ENCODE peak calls at places on chromosomes 7 and 10, in nine cellular contexts. I is breast epithelium, S is H1, Y is endothelial cell, M is mucosa of descending colon, X is cardiac fibroblast, N is GM12865, G is dorsolateral prefrontal cortex, B is HFF-Myc. D is an unnamed sample.

GRCh38 chr10:17349009-17349349 is 105.4 kb downstream of the ST8SIA6 start:
- DNase-seq in B (no peak), I (no peak), S (no peak), X (no peak), G (no peak), M (no peak), N (no peak), Y (no peak), D (no peak)

GRCh38 chr7:151157645-151158329 is 9.7 kb downstream of the GBX1 start:
- DNase-seq in N (no peak), B (no peak), G (no peak), M (no peak), I (no peak), Y (peak; percentile 36), S (no peak), X (peak; percentile 44), D (no peak)

GRCh38 chr7:27606270-27607209 is 56.1 kb downstream of the HIBADH start:
- DNase-seq in X (peak; percentile 68), G (no peak), Y (no peak), N (no peak), B (peak; percentile 67), S (no peak), M (no peak), I (no peak), D (no peak)

GRCh38 chr10:53109320-53109719 is 336.7 kb upstream of the MBL2 start:
- DNase-seq in I (no peak), G (no peak), N (no peak), M (no peak), B (no peak), S (no peak), Y (no peak), X (no peak), D (no peak)

GRCh38 chr10:103919648-103920025 is 1.7 kb upstream of the STN1 start:
- DNase-seq in X (no peak), B (no peak), I (no peak), S (no peak), M (no peak), Y (no peak), N (no peak), G (no peak), D (no peak)

GRCh38 chr7:87505557-87506242 is 30.2 kb upstream of the ABCB4 start:
- DNase-seq in M (no peak), N (no peak), X (no peak), S (no peak), G (no peak), B (no peak), I (no peak), Y (no peak), D (no peak)

GRCh38 chr10:47370015-47370767 is 13.9 kb downstream of the ZNF488 start:
- DNase-seq in X (no peak), S (peak; percentile 22), G (no peak), M (no peak), N (no peak), Y (peak; percentile 1), B (no peak), I (peak; percentile 27), D (no peak)

GRCh38 chr10:129792864-129793263 is 171.2 kb downstream of the EBF3 start:
- DNase-seq in S (no peak), G (no peak), B (no peak), Y (no peak), M (no peak), N (no peak), I (no peak), X (no peak), D (no peak)

GRCh38 chr7:73721237-73721848 is 1.9 kb upstream of the STX1A start:
- DNase-seq in N (no peak), G (peak; percentile 39), B (no peak), Y (no peak), S (no peak), M (peak; percentile 50), X (no peak), I (peak; percentile 85), D (no peak)

GRCh38 chr7:47326808-47327207 is 255.1 kb downstream of the TNS3 start:
- DNase-seq in G (no peak), B (no peak), X (peak; percentile 84), S (peak; percentile 45), M (peak; percentile 29), I (no peak), N (no peak), Y (no peak), D (no peak)

GRCh38 chr7:47556511-47557180 is 25.3 kb downstream of the TNS3 start:
- DNase-seq in Y (no peak), I (no peak), X (peak; percentile 36), G (no peak), B (no peak), S (no peak), N (no peak), M (no peak), D (no peak)

GRCh38 chr10:125694874-125695273 is 11.9 kb upstream of the TEX36 start:
- DNase-seq in Y (no peak), S (no peak), N (no peak), I (no peak), B (no peak), G (no peak), M (no peak), X (peak; percentile 56), D (no peak)

GRCh38 chr7:144390481-144390880 is 13.0 kb downstream of the NOBOX start:
- DNase-seq in G (no peak), I (no peak), S (peak; percentile 33), N (no peak), Y (no peak), M (no peak), B (no peak), X (no peak), D (no peak)

GRCh38 chr7:14207154-14207553 is 217.7 kb upstream of the ETV1 start:
- DNase-seq in M (no peak), N (no peak), Y (no peak), I (no peak), B (no peak), X (peak; percentile 4), G (no peak), S (no peak), D (no peak)

GRCh38 chr10:21677551-21677950 is 143.5 kb downstream of the MLLT10 start:
- DNase-seq in M (no peak), X (no peak), Y (no peak), B (no peak), G (no peak), I (no peak), N (no peak), S (no peak), D (no peak)

GRCh38 chr7:15822123-15822495 is 135.6 kb upstream of the MEOX2 start:
- DNase-seq in Y (no peak), S (no peak), N (no peak), I (no peak), M (no peak), B (no peak), X (no peak), G (no peak), D (no peak)

GRCh38 chr7:35258125-35258890 is 4.4 kb upstream of the TBX20 start:
- DNase-seq in G (no peak), N (no peak), M (no peak), S (no peak), I (no peak), Y (no peak), B (no peak), X (no peak), D (no peak)

GRCh38 chr7:121164247-121164646 is 164.6 kb upstream of the WNT16 start:
- DNase-seq in B (no peak), N (no peak), X (no peak), I (no peak), G (no peak), M (no peak), Y (no peak), S (no peak), D (no peak)

DNA sequence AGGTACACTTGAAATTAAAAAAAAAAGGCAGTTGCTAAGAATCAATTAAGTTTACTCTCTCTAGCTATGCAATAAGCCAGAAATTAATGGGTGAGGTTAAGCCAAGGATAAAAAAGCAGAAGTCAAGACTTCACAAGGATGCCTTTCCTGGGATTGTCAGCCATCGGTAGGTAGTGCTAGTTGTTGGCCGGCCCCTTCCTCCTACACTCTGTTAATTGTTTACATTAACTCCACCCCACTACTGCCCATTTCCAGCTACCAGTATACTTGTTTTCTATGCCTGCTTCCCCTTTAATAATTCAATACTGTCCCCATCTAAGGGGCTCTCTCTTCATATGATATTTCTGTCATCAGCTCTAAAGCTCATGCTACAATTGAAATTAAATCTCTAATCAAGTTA is 461.0 kb downstream of the IPMK start:
- DNase-seq in X (no peak), Y (no peak), M (no peak), B (no peak), I (no peak), N (no peak), G (no peak), S (no peak), D (no peak)
- TF ChIP-seq CTCF in X (no peak), Y (no peak), M (no peak), B (no peak), I (no peak), N (no peak), G (no peak), S (no peak), D (no peak)

DNA sequence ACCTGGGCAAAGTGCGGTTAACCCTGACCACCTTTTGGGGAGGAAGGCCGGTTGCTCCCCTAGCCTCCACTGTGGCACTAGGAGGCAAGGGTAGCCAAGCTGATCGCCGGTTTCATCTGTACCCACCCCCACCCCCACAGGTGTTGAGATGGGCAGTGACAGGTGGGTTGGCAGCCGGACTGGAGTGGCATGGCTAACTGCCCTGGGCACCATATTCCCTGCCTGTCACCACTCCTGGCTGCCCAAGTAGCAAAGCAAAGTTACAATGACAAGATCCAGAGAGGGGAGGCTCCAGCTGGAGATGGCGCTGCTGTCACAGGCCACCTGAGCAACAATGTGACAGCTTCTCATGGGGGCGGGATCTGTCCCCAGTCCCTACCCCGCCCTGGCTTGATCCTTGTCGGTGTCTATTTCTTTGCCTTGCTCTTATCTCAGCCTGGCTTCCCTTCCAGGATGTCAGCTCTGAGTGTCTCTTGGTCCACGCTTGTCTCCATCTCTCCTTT is 27.0 kb upstream of the BMS1 start:
- DNase-seq in B (no peak), S (no peak), Y (no peak), N (no peak), M (no peak), G (no peak), I (no peak), X (no peak), D (no peak)
- TF ChIP-seq CTCF in B (no peak), S (no peak), Y (no peak), N (no peak), M (no peak), G (no peak), I (no peak), X (no peak), D (no peak)

DNA sequence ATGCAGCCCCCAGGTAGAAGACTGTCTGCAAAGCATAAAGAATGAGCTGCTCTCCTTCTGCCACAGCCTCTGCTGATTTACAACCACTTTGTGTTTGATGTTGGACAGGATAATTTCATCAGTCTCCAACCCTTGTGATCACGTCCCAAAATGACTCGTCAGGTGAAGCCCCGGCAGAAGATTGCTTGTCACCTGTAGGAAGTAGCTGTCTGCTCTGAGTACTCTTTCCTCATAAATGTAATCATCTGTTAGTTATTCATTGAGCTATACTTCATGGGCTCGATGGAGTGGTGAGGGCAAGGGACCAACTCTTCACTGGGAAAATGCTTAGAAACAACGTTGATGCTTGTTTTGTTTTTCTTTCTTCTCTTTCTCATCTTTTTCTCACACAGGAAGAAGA is 290.9 kb upstream of the SP8 start:
- DNase-seq in B (no peak), I (no peak), Y (no peak), S (no peak), X (no peak), G (no peak), M (no peak), N (no peak), D (no peak)
- TF ChIP-seq CTCF in B (no peak), I (no peak), Y (no peak), S (no peak), X (no peak), G (no peak), M (no peak), N (no peak), D (no peak)

GRCh38 chr7:45574521-45575500 is 643 bp downstream of the ADCY1 start:
- DNase-seq in B (no peak), S (peak; percentile 64), G (no peak), Y (peak; percentile 61), X (peak; percentile 43), M (no peak), N (peak; percentile 72), I (no peak), D (peak; percentile 51)
- TF ChIP-seq CTCF in B (no peak), S (peak; percentile 26), G (no peak), Y (no peak), X (no peak), M (no peak), N (peak; percentile 5), I (no peak), D (no peak)

D was measured in mesothelial cell of epicardium.